ENCODE peak calls at places on chromosomes 16 and 17, in four cellular contexts. N is prostate gland, F is fibroblast of villous mesenchyme, D is heart right ventricle. T is an unnamed sample.
A peak's percentile ranks its signal among the peaks of the same experiment; 100 is the strongest.

GRCh38 chr17:75331671-75332070 is 42.4 kb upstream of the SLC25A19 start:
- DNase-seq in N (no peak), F (no peak), D (no peak), T (no peak)

GRCh38 chr16:3573146-3573815 is 3.9 kb downstream of the NLRC3 start:
- DNase-seq in N (no peak), F (no peak), D (no peak), T (no peak)

GRCh38 chr16:82108101-82108500 is 61.9 kb downstream of the MPHOSPH6 start:
- DNase-seq in N (no peak), F (no peak), D (no peak), T (no peak)

GRCh38 chr16:3020247-3020603 is at the start of gene TNFRSF12A:
- DNase-seq in N (peak; percentile 63), F (peak; percentile 70), D (peak; percentile 80), T (peak; percentile 65)

GRCh38 chr16:81645303-81645702 is 133.8 kb upstream of the PLCG2 start:
- DNase-seq in N (peak; percentile 91), F (peak; percentile 80), D (peak; percentile 66), T (peak; percentile 91)

GRCh38 chr16:28260193-28260592 is 32.1 kb upstream of the SBK1 start:
- DNase-seq in N (no peak), F (no peak), D (peak; percentile 29), T (no peak)

GRCh38 chr17:33328129-33328528 is 35.0 kb upstream of the ASIC2 start:
- DNase-seq in N (no peak), F (peak; percentile 4), D (no peak), T (peak; percentile 6)

GRCh38 chr16:27434141-27435051 is 32.4 kb downstream of the IL21R start:
- DNase-seq in N (no peak), F (no peak), D (no peak), T (no peak)

GRCh38 chr17:29645516-29646051 is 22.9 kb upstream of the CORO6 start:
- DNase-seq in N (peak; percentile 69), F (peak; percentile 93), D (peak; percentile 49), T (peak; percentile 96)

GRCh38 chr17:48729335-48730239 is 1.0 kb upstream of the HOXB13 start:
- DNase-seq in N (peak; percentile 68), F (peak; percentile 32), D (no peak), T (no peak)

GRCh38 chr17:69450857-69451410 is 36.4 kb downstream of the MAP2K6 start:
- DNase-seq in N (no peak), F (no peak), D (no peak), T (peak; percentile 6)

GRCh38 chr17:28684963-28685362 is 23.0 kb downstream of the SUPT6H start:
- DNase-seq in N (peak; percentile 66), F (peak; percentile 72), D (no peak), T (peak; percentile 49)

GRCh38 chr17:74117999-74118421 is 85.5 kb upstream of the RPL38 start:
- DNase-seq in N (no peak), F (no peak), D (no peak), T (no peak)

GRCh38 chr16:88800277-88800592 is 3.4 kb upstream of the CDT1 start:
- DNase-seq in N (no peak), F (no peak), D (no peak), T (no peak)

GRCh38 chr17:81295031-81295677 is at the start of gene SLC38A10:
- DNase-seq in N (peak; percentile 88), F (peak; percentile 86), D (peak; percentile 94), T (peak; percentile 76)

GRCh38 chr16:70659953-70660671 is 13.8 kb downstream of the IL34 start:
- DNase-seq in N (no peak), F (no peak), D (no peak), T (no peak)

DNA sequence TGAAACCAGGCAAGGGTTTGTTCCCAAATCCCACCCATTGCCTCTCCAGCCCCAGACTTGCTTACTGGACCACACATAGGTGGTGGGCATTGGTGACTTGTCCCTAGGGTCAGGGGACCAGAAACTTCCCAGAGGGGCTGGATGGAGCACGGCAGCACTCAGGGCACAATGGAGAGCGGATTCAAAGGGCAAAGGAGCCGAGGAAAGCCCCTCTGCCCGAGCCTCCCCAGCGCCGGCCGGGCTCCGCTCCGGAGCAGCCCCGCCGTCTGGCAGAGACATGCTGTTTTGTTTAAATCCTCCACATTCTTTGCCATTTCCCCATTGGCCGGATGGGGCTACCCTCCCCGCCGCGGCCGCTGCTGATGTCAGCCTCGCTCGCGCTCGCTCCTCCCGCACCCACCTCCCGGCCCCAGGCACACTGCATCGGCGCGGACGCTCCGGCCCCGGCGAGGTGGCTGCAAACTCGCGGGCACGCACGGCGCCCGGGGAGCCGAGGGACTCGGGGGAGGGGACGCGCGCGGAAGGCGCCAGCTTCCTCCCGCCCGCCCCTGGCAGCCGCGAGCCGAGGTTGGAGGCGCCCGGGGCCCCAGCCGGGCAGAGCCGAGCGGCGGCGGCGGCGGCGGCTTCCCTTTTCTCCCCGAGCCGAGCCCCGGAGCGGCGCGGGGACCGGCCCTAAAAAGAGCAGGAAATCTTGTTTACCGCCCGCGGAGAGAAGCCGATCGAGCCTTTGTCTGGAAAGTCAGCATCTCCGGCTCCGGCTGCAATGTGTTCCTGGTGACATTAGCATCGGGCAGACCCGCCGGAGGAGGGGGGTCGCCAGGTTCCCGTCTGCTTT is at the start of gene PITPNC1:
- DNase-seq in N (peak; percentile 87), F (peak; percentile 89), D (peak; percentile 87), T (peak; percentile 90)
- TF ChIP-seq CTCF in N (peak; percentile 42), F (no peak), D (no peak), T (peak; percentile 3)

GRCh38 chr16:23848958-23849357 is 13.2 kb downstream of the PRKCB start:
- DNase-seq in N (no peak), F (no peak), D (no peak), T (no peak)
- H3K4me3 ChIP-seq in N (no peak overlapping the region), F (no peak overlapping the region), D (no peak overlapping the region), T (no peak overlapping the region)

GRCh38 chr17:58249270-58250133 is 11.1 kb downstream of the LPO start:
- DNase-seq in N (peak; percentile 50), F (peak; percentile 36), D (peak; percentile 72), T (peak; percentile 49)

GRCh38 chr17:58246104-58246740 is 7.8 kb downstream of the LPO start:
- DNase-seq in N (no peak), F (no peak), D (no peak), T (no peak)

GRCh38 chr17:58245428-58246103 is 7.2 kb downstream of the LPO start:
- DNase-seq in N (no peak), F (no peak), D (no peak), T (no peak)

GRCh38 chr17:58248955-58249269 is 10.5 kb downstream of the LPO start:
- DNase-seq in N (no peak), F (no peak), D (no peak), T (no peak)

GRCh38 chr17:58247511-58248363 is 9.4 kb downstream of the LPO start:
- DNase-seq in N (no peak), F (no peak), D (no peak), T (no peak)
- TF ChIP-seq CTCF in N (no peak), F (no peak), D (no peak), T (no peak)

GRCh38 chr16:982152-983043 is 828 bp downstream of the SOX8 start:
- DNase-seq in N (no peak), F (no peak), D (peak; percentile 10), T (no peak)
- H3K4me3 ChIP-seq in N (peak overlapping the region; percentile 39), F (no peak overlapping the region), D (peak overlapping the region; percentile 54), T (no peak overlapping the region)

DNA sequence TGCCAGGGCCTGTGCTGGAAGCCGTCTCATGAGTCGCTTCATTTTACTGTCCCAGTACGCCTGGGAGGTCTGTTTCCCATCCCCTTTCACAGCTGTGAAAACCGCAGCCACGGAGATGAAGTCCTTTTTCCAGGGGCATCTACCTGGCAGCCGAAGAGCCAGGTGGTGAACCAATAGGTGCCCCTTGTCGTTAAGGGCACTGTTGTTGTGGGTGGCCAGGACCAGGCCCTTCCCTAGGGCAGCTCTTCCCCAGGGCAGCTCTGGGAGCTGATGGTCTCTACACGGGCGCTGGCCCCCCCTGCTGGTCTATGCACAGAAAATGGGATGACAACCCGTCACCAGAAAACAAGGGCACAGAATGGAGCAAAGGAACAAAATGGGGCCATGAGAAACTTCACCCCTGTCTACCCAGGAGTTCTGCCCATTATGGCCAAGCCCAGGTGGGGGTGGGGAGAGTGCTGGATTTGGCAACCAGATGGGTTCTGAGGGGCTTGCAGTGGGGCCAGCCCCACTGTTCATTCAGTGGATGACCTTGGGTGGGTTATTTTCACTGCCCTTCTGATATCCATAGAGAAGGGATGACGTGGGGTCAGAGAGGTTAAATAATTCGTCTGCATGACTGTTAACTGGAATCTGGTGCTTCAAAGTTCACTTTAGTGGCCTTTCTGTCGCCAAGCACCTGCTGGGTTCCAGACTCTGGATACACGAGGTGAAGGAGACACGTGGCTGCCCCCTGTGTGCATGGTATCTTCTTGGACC is 11.5 kb downstream of the RMI2 start:
- DNase-seq in N (no peak), F (peak; percentile 77), D (peak; percentile 72), T (peak; percentile 65)
- TF ChIP-seq CTCF in N (peak; percentile 47), F (peak; percentile 82), D (peak; percentile 47), T (peak; percentile 69)

GRCh38 chr17:20275653-20276052 is 191.7 kb downstream of the LGALS9B start:
- DNase-seq in N (no peak), F (no peak), D (no peak), T (no peak)
- H3K4me3 ChIP-seq in N (no peak overlapping the region), F (no peak overlapping the region), D (no peak overlapping the region), T (no peak overlapping the region)